ENCODE peak calls at places on chromosomes 12 and 14, in five cellular contexts. One of them, this sample, is unnamed.

GRCh38 chr14:104659146-104659545 is 30.3 kb upstream of the INF2 start:
- DNase-seq in CD8-positive, alpha-beta memory T cell: no peak
- DNase-seq in effector memory CD4-positive, alpha-beta T cell: no peak
- DNase-seq in T-cell: no peak
- DNase-seq in stomach: no peak
- DNase-seq in this sample: no peak

GRCh38 chr14:94738097-94738496 is 31.8 kb downstream of the GSC start:
- DNase-seq in CD8-positive, alpha-beta memory T cell: no peak
- DNase-seq in effector memory CD4-positive, alpha-beta T cell: no peak
- DNase-seq in T-cell: no peak
- DNase-seq in stomach: no peak
- DNase-seq in this sample: no peak

GRCh38 chr14:81710232-81710845 is 176.7 kb upstream of the SEL1L start:
- DNase-seq in CD8-positive, alpha-beta memory T cell: no peak
- DNase-seq in effector memory CD4-positive, alpha-beta T cell: no peak
- DNase-seq in T-cell: no peak
- DNase-seq in stomach: no peak
- DNase-seq in this sample: no peak

GRCh38 chr14:101135796-101136742 is 232.5 kb upstream of the RTL1 start:
- DNase-seq in CD8-positive, alpha-beta memory T cell: no peak
- DNase-seq in effector memory CD4-positive, alpha-beta T cell: no peak
- DNase-seq in T-cell: no peak
- DNase-seq in stomach: peak; percentile 14
- DNase-seq in this sample: no peak

GRCh38 chr14:36398463-36399291 is 78.2 kb upstream of the MBIP start:
- DNase-seq in CD8-positive, alpha-beta memory T cell: no peak
- DNase-seq in effector memory CD4-positive, alpha-beta T cell: no peak
- DNase-seq in T-cell: no peak
- DNase-seq in stomach: no peak
- DNase-seq in this sample: no peak

GRCh38 chr12:54463484-54463883 is 9.9 kb downstream of the GTSF1 start:
- DNase-seq in CD8-positive, alpha-beta memory T cell: no peak
- DNase-seq in effector memory CD4-positive, alpha-beta T cell: no peak
- DNase-seq in T-cell: no peak
- DNase-seq in stomach: no peak
- DNase-seq in this sample: no peak

GRCh38 chr12:111803038-111803626 is 36.4 kb downstream of the ALDH2 start:
- DNase-seq in CD8-positive, alpha-beta memory T cell: no peak
- DNase-seq in effector memory CD4-positive, alpha-beta T cell: no peak
- DNase-seq in T-cell: no peak
- DNase-seq in stomach: no peak
- DNase-seq in this sample: no peak

GRCh38 chr14:104280085-104280901 is 141.9 kb downstream of the KIF26A start:
- DNase-seq in CD8-positive, alpha-beta memory T cell: no peak
- DNase-seq in effector memory CD4-positive, alpha-beta T cell: no peak
- DNase-seq in T-cell: no peak
- DNase-seq in stomach: peak; percentile 19
- DNase-seq in this sample: no peak

GRCh38 chr14:22610931-22611330 is 12.8 kb downstream of the ABHD4 start:
- DNase-seq in CD8-positive, alpha-beta memory T cell: no peak
- DNase-seq in effector memory CD4-positive, alpha-beta T cell: no peak
- DNase-seq in T-cell: no peak
- DNase-seq in stomach: no peak
- DNase-seq in this sample: no peak

GRCh38 chr12:71233083-71233482 is 75.3 kb upstream of the TSPAN8 start:
- DNase-seq in CD8-positive, alpha-beta memory T cell: no peak
- DNase-seq in effector memory CD4-positive, alpha-beta T cell: no peak
- DNase-seq in T-cell: no peak
- DNase-seq in stomach: no peak
- DNase-seq in this sample: no peak

GRCh38 chr12:32493282-32493681 is 93.9 kb downstream of the FGD4 start:
- DNase-seq in CD8-positive, alpha-beta memory T cell: no peak
- DNase-seq in effector memory CD4-positive, alpha-beta T cell: no peak
- DNase-seq in T-cell: no peak
- DNase-seq in stomach: no peak
- DNase-seq in this sample: no peak

GRCh38 chr14:62001988-62002387 is 239.8 kb downstream of the SNAPC1 start:
- DNase-seq in CD8-positive, alpha-beta memory T cell: no peak
- DNase-seq in effector memory CD4-positive, alpha-beta T cell: no peak
- DNase-seq in T-cell: no peak
- DNase-seq in stomach: no peak
- DNase-seq in this sample: no peak

GRCh38 chr12:51011960-51012359 is 14.2 kb downstream of the SLC11A2 start:
- DNase-seq in CD8-positive, alpha-beta memory T cell: no peak
- DNase-seq in effector memory CD4-positive, alpha-beta T cell: no peak
- DNase-seq in T-cell: no peak
- DNase-seq in stomach: no peak
- DNase-seq in this sample: no peak

GRCh38 chr14:91237219-91237618 is 7.3 kb downstream of the GPR68 start:
- DNase-seq in CD8-positive, alpha-beta memory T cell: no peak
- DNase-seq in effector memory CD4-positive, alpha-beta T cell: no peak
- DNase-seq in T-cell: no peak
- DNase-seq in stomach: no peak
- DNase-seq in this sample: no peak

GRCh38 chr12:84786622-84787021 is 126.0 kb downstream of the SLC6A15 start:
- DNase-seq in CD8-positive, alpha-beta memory T cell: no peak
- DNase-seq in effector memory CD4-positive, alpha-beta T cell: no peak
- DNase-seq in T-cell: no peak
- DNase-seq in stomach: no peak
- DNase-seq in this sample: no peak

GRCh38 chr14:93928184-93929047 is 1.3 kb downstream of the FAM181A start:
- DNase-seq in CD8-positive, alpha-beta memory T cell: no peak
- DNase-seq in effector memory CD4-positive, alpha-beta T cell: no peak
- DNase-seq in T-cell: no peak
- DNase-seq in stomach: no peak
- DNase-seq in this sample: no peak

GRCh38 chr14:99604766-99605298 is 825 bp upstream of the CCDC85C start:
- DNase-seq in CD8-positive, alpha-beta memory T cell: no peak
- DNase-seq in effector memory CD4-positive, alpha-beta T cell: no peak
- DNase-seq in T-cell: no peak
- DNase-seq in stomach: no peak
- DNase-seq in this sample: peak; percentile 60

GRCh38 chr12:27207626-27208413 is 36.3 kb upstream of the STK38L start:
- DNase-seq in CD8-positive, alpha-beta memory T cell: no peak
- DNase-seq in effector memory CD4-positive, alpha-beta T cell: no peak
- DNase-seq in T-cell: no peak
- DNase-seq in stomach: no peak
- DNase-seq in this sample: no peak

GRCh38 chr12:115998119-115998633 is 279.3 kb downstream of the MED13L start:
- DNase-seq in CD8-positive, alpha-beta memory T cell: peak; percentile 31
- DNase-seq in effector memory CD4-positive, alpha-beta T cell: no peak
- DNase-seq in T-cell: peak; percentile 11
- DNase-seq in stomach: no peak
- DNase-seq in this sample: no peak

GRCh38 chr12:132003846-132004245 is 54.1 kb downstream of the EP400 start:
- DNase-seq in CD8-positive, alpha-beta memory T cell: no peak
- DNase-seq in effector memory CD4-positive, alpha-beta T cell: no peak
- DNase-seq in T-cell: no peak
- DNase-seq in stomach: no peak
- DNase-seq in this sample: no peak

GRCh38 chr12:22412581-22412980 is 78.1 kb upstream of the ST8SIA1 start:
- DNase-seq in CD8-positive, alpha-beta memory T cell: no peak
- DNase-seq in effector memory CD4-positive, alpha-beta T cell: no peak
- DNase-seq in T-cell: no peak
- DNase-seq in stomach: no peak
- DNase-seq in this sample: no peak

GRCh38 chr12:93094988-93095737 is 166.1 kb upstream of the EEA1 start:
- DNase-seq in CD8-positive, alpha-beta memory T cell: no peak
- DNase-seq in effector memory CD4-positive, alpha-beta T cell: no peak
- DNase-seq in T-cell: no peak
- DNase-seq in stomach: no peak
- DNase-seq in this sample: no peak

GRCh38 chr14:51396222-51396815 is 156.3 kb downstream of the TMX1 start:
- DNase-seq in CD8-positive, alpha-beta memory T cell: no peak
- DNase-seq in effector memory CD4-positive, alpha-beta T cell: no peak
- DNase-seq in T-cell: no peak
- DNase-seq in stomach: no peak
- DNase-seq in this sample: no peak

GRCh38 chr14:55180434-55180833 is 11.0 kb downstream of the DLGAP5 start:
- DNase-seq in CD8-positive, alpha-beta memory T cell: no peak
- DNase-seq in effector memory CD4-positive, alpha-beta T cell: no peak
- DNase-seq in T-cell: no peak
- DNase-seq in stomach: no peak
- DNase-seq in this sample: no peak

GRCh38 chr14:51595831-51596472 is 55.8 kb upstream of the FRMD6 start:
- DNase-seq in CD8-positive, alpha-beta memory T cell: no peak
- DNase-seq in effector memory CD4-positive, alpha-beta T cell: no peak
- DNase-seq in T-cell: no peak
- DNase-seq in stomach: no peak
- DNase-seq in this sample: no peak

GRCh38 chr12:45232771-45233372 is 17.0 kb downstream of the ANO6 start:
- DNase-seq in CD8-positive, alpha-beta memory T cell: no peak
- DNase-seq in effector memory CD4-positive, alpha-beta T cell: no peak
- DNase-seq in T-cell: no peak
- DNase-seq in stomach: peak; percentile 27
- DNase-seq in this sample: no peak